ENCODE peak calls at places on chromosomes 1 and 21, in seven cellular contexts. X is GM06990; C is lower lobe of right lung; A is CD4-positive, alpha-beta memory T cell; P is A549; R is neural progenitor cell; D is HAP-1. Y is an unnamed sample.

GRCh38 chr1:119714583-119714982 is 2.8 kb downstream of the PHGDH start:
- DNase-seq in R (no peak), C (no peak), P (no peak), A (no peak), D (peak), X (no peak), Y (no peak)

GRCh38 chr21:43935711-43936110 is 70.7 kb downstream of the AGPAT3 start:
- DNase-seq in P (no peak), R (no peak), A (no peak), X (no peak), C (no peak), D (no peak), Y (no peak)

GRCh38 chr1:76868154-76868882 is 1.0 kb downstream of the ST6GALNAC5 start:
- DNase-seq in C (peak), X (peak), R (peak), P (peak), A (no peak), D (no peak), Y (no peak)

GRCh38 chr1:183901748-183902341 is 96.9 kb downstream of the RGL1 start:
- DNase-seq in R (no peak), C (no peak), X (peak), P (no peak), D (no peak), A (no peak), Y (no peak)

GRCh38 chr1:64563958-64564565 is 94.1 kb downstream of the CACHD1 start:
- DNase-seq in X (no peak), C (no peak), D (no peak), P (no peak), A (no peak), R (no peak), Y (peak)

GRCh38 chr1:55957233-55957632 is 622.1 kb downstream of the PLPP3 start:
- DNase-seq in D (no peak), X (no peak), A (no peak), R (no peak), C (no peak), P (no peak), Y (no peak)

GRCh38 chr1:219058891-219059820 is 114.5 kb upstream of the LYPLAL1 start:
- DNase-seq in C (no peak), A (no peak), X (no peak), R (no peak), P (no peak), D (no peak), Y (no peak)

GRCh38 chr21:41648591-41649031 is 118.2 kb downstream of the RIPK4 start:
- DNase-seq in D (no peak), R (no peak), A (no peak), X (no peak), P (no peak), C (no peak), Y (no peak)

GRCh38 chr21:35045539-35046222 is 3.4 kb downstream of the RUNX1 start:
- DNase-seq in C (no peak), P (no peak), A (peak), D (no peak), X (peak), R (no peak), Y (no peak)

GRCh38 chr1:84300991-84301758 is at the start of gene SAMD13:
- DNase-seq in X (no peak), R (peak), D (peak), P (peak), A (peak), C (peak), Y (no peak)

GRCh38 chr1:219745070-219745469 is 132.2 kb upstream of the ZC3H11B start:
- DNase-seq in P (no peak), A (no peak), X (no peak), D (no peak), C (no peak), R (no peak), Y (no peak)

GRCh38 chr1:77533660-77534295 is 148.7 kb downstream of the ZZZ3 start:
- DNase-seq in A (peak), X (no peak), D (peak), P (peak), R (peak), C (peak), Y (peak)

GRCh38 chr1:232017057-232017456 is 390.5 kb downstream of the DISC1 start:
- DNase-seq in R (no peak), D (no peak), C (no peak), P (no peak), A (no peak), X (no peak), Y (no peak)

GRCh38 chr1:206476058-206476457 is 5.8 kb downstream of the IKBKE start:
- DNase-seq in R (no peak), C (no peak), D (no peak), X (no peak), A (no peak), P (no peak), Y (no peak)

GRCh38 chr1:42173155-42173933 is 8.8 kb upstream of the GUCA2A start:
- DNase-seq in D (peak), A (peak), P (peak), C (peak), X (no peak), R (peak), Y (peak)

GRCh38 chr1:228321895-228322294 is 84.7 kb downstream of the TRIM11 start:
- DNase-seq in P (no peak), R (no peak), X (no peak), C (peak), D (no peak), A (no peak), Y (no peak)

GRCh38 chr1:109485001-109485400 is 1.3 kb downstream of the ATXN7L2 start:
- DNase-seq in P (no peak), A (no peak), R (no peak), X (no peak), D (no peak), C (no peak), Y (no peak)

GRCh38 chr1:154962238-154962678 is 676 bp upstream of the PYGO2 start:
- DNase-seq in D (no peak), R (peak), A (peak), C (peak), X (no peak), P (no peak), Y (no peak)

GRCh38 chr21:26834181-26834945 is 10.8 kb downstream of the ADAMTS1 start:
- DNase-seq in A (no peak), C (no peak), D (no peak), P (no peak), R (no peak), X (no peak), Y (no peak)

GRCh38 chr1:24337455-24337854 is 18.3 kb downstream of the GRHL3 start:
- DNase-seq in P (no peak), R (no peak), A (no peak), X (no peak), D (no peak), C (no peak), Y (no peak)

GRCh38 chr1:203028784-203029553 is 2.7 kb downstream of the PPFIA4 start:
- DNase-seq in A (no peak), D (no peak), C (no peak), P (no peak), R (no peak), X (no peak), Y (no peak)

GRCh38 chr1:64282353-64282752 is 78.9 kb downstream of the UBE2U start:
- DNase-seq in X (no peak), D (peak), R (peak), A (no peak), C (peak), P (no peak), Y (no peak)

GRCh38 chr1:77126309-77126708 is 92.9 kb downstream of the PIGK start:
- DNase-seq in C (no peak), D (peak), P (no peak), R (peak), X (peak), A (peak), Y (peak)

GRCh38 chr1:78229344-78229743 is 183.6 kb downstream of the GIPC2 start:
- DNase-seq in X (no peak), R (no peak), A (no peak), D (no peak), P (no peak), C (no peak), Y (no peak)

GRCh38 chr21:28537371-28538079 is 455.2 kb downstream of the LTN1 start:
- DNase-seq in A (no peak), R (no peak), X (no peak), C (no peak), D (no peak), P (no peak), Y (no peak)

DNA sequence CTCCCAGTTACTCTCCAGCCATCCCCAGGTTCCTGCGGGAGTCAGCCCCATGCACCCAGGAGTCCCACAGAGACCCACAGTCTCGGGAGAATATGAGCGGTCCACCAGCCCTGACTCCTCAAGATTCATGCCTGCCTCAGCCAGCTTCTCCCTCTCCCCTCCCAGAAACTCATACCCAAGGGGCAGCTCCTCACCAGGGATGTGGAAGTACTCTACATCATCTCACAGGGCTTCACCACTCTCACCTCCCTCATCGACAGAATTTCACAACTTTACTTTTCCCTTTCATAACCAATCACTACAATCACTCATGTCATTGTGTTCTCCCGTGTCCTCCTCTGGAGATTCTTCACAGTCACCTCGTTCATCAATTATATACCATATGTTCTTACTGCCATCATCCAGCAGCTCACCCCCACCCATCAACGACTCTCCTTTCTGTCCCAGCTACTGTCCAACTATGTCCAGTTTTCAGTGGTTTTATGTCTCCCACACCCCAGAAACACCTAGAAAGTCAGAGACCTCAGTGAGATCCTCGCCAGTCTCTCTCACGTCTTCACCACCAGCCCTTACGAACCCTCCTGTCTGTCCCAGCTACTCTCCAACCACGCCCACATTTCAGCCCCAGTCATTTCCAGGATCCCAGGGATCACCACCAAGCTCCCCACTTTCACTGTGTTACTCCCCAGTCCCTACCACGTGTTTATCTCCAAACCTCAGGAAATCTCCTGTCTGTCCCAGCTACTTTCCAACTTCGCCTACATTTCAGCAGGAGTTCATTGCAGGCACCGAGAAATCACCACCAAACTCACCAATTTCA is 1530.1 kb upstream of the TPTE start:
- DNase-seq in X (no peak), C (no peak), D (no peak), P (no peak), R (no peak), A (no peak), Y (no peak)
- H3K4me3 ChIP-seq in X (no peak), C (no peak), D (no peak), P (no peak), R (no peak), A (no peak), Y (no peak)

GRCh38 chr1:169586395-169587255 is at the start of gene F5:
- DNase-seq in C (peak), D (peak), A (peak), P (peak), R (peak), X (peak), Y (peak)

GRCh38 chr1:169585184-169585583 is 1.1 kb downstream of the F5 start:
- DNase-seq in X (no peak), P (no peak), A (no peak), D (no peak), C (no peak), R (no peak), Y (no peak)

GRCh38 chr1:169588112-169588511 is 1.8 kb upstream of the F5 start:
- DNase-seq in D (no peak), X (no peak), R (no peak), P (no peak), C (no peak), A (no peak), Y (no peak)

GRCh38 chr1:169586067-169586394 is 250 bp downstream of the F5 start:
- DNase-seq in R (no peak), A (no peak), C (no peak), P (no peak), X (no peak), D (no peak), Y (no peak)

DNA sequence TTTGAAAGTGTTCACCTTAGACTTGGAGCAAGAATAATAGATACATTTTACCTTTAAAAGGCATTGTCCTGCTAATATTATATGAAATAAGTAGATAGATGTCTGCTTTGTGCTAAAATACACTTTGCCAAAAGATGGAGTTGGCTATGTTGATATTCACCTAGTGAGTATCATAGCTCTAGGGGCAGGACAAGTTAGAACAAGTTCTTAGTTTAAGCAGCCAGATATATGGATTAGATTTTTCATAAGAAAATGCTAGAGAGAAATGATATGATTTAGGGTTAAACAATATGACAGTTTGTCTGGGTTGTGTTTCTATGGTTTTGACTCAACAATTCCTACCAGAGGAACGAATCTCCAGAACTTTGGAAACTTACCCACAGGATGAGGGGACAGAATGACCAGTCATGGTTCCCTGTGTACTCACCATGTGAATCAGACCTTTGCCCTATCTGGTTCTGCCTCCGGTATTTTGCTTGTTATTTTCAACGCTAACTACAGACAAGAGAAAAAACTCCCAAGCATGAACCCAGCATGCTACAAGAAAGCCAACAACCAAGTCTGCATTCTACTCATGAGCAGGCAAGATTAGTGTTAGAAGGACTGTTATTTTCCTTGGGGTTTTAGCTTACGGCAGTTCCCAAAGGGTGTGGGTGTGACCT is 1.7 kb downstream of the F5 start:
- DNase-seq in A (no peak), X (no peak), R (no peak), P (no peak), D (no peak), C (no peak), Y (no peak)
- H3K4me3 ChIP-seq in A (no peak), X (no peak), R (no peak), P (no peak), D (no peak), C (no peak), Y (no peak)

GRCh38 chr1:61120307-61120840 is 38.0 kb downstream of the NFIA start:
- DNase-seq in D (peak), A (no peak), P (no peak), R (no peak), X (no peak), C (no peak), Y (no peak)
- H3K4me3 ChIP-seq in D (no peak), A (no peak), P (peak), R (no peak), X (no peak), C (peak), Y (no peak)

GRCh38 chr1:59154406-59154805 is 142.5 kb upstream of the FGGY start:
- DNase-seq in R (no peak), D (no peak), A (no peak), C (no peak), P (no peak), X (no peak), Y (no peak)

GRCh38 chr1:59151387-59151761 is 145.5 kb upstream of the FGGY start:
- DNase-seq in X (no peak), D (no peak), C (no peak), R (no peak), A (no peak), P (no peak), Y (no peak)

GRCh38 chr1:59151860-59152259 is 145.0 kb upstream of the FGGY start:
- DNase-seq in R (no peak), A (no peak), D (no peak), C (no peak), X (no peak), P (no peak), Y (no peak)

GRCh38 chr1:59149435-59149834 is 147.5 kb upstream of the FGGY start:
- DNase-seq in D (no peak), X (no peak), C (no peak), P (no peak), A (no peak), R (no peak), Y (no peak)

DNA sequence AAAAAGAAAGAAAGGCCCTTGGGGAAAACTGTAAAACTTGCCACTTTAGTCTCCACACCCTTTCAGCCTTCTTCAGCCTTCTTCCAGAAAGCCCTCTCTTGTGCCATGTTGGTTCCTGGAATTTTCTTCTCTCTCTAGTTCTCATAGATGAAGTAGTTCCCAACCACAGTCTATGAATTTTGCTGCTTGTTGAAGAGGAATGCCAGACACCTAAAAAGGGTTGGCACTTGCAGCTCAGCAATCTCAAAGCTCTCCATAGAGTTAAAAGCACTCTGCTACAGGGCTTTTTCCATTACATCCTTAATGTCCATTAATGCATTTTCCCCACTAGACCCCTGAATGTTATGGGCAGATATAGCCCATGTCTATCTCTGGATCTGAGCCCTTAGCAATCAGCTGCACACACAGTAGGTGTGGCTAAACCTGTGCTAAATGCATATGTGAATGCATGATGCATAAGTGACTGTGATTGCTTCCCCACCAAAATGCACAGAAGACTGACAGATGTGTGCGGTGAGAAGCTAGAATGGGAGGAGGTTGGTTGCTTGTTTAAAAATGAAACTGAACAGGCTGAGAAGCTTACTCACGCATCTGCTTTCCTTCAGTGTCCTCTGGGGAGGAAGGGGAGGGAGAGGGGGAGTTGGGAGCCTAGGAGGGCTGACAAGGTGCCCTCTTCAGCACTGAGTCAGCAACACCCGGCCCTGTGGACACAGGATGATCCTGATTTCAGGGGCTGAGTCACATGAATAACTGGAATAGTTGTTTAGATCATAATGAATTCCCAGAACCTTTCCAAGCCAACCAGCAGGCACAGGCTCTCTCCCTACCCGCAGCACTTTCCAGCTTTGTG is 146.1 kb upstream of the FGGY start:
- DNase-seq in X (peak), D (no peak), A (no peak), R (no peak), P (peak), C (no peak), Y (no peak)
- H3K4me3 ChIP-seq in X (no peak), D (no peak), A (no peak), R (no peak), P (peak), C (no peak), Y (no peak)

GRCh38 chr21:14602418-14602987 is 56.4 kb upstream of the SAMSN1 start:
- DNase-seq in D (no peak), C (no peak), P (no peak), X (peak), R (no peak), A (no peak), Y (no peak)

GRCh38 chr21:14600569-14601308 is 54.6 kb upstream of the SAMSN1 start:
- DNase-seq in X (no peak), C (no peak), P (no peak), R (no peak), A (no peak), D (no peak), Y (no peak)

GRCh38 chr21:14598065-14598464 is 52.0 kb upstream of the SAMSN1 start:
- DNase-seq in A (no peak), D (no peak), P (no peak), C (no peak), X (no peak), R (no peak), Y (no peak)

GRCh38 chr21:14607262-14607661 is 61.1 kb upstream of the SAMSN1 start:
- DNase-seq in P (no peak), C (no peak), R (no peak), A (no peak), X (no peak), D (no peak), Y (no peak)

DNA sequence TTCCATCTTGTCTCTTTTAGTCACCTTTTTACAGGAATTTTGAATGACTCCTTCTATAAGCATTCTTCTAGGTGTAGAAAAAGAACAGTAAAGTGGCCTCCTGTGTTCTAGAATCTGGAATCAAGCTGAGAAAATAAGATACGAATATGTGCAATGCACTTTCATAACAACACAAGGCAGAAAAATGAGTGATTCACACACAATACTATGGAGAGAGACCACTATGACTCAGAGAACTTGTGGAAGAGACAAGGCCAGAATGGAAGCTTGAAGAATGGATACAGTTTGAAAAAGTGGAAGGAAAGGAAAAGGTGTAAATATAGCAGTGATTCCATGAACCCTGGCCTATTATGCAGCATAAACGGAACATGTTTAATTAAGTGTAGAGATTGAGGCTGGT is 57.1 kb upstream of the SAMSN1 start:
- DNase-seq in R (no peak), C (no peak), D (no peak), P (no peak), A (no peak), X (no peak), Y (no peak)
- H3K4me3 ChIP-seq in R (no peak), C (no peak), D (no peak), P (no peak), A (no peak), X (no peak), Y (no peak)

GRCh38 chr1:43732132-43732531 is 24.8 kb downstream of the ST3GAL3 start:
- DNase-seq in P (no peak), X (no peak), C (no peak), D (no peak), R (no peak), A (no peak), Y (no peak)

DNA sequence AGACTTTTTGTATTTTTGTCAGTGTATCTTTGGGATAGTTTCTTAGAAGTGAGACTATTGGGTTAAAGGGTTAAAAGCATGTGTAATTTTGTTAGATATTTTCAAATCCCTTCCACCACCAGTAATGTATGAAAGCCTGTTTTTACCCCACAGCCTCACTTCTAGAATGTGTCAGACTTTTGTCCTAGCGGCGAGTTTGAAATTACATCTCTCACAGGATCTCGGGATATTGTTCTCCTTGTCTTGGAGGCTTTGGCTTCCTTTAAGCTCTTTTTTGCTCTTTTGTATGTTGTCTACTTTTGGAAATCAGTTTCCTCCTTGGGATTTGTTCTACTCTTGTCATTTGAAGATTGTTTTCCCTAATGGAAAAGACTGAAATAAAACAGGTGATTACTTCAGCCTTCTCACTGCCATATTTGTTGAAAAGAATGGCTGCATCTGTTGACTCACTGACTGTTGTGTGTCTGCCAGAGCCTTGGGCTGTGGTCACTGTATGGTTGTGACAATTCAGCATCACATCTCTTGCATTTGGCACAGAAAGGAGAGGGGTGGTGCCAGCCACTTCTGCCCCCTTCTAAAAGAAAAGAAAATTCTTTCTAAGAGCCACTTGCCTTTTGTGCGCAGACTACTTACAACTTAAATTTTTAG is 22.6 kb downstream of the ST3GAL3 start:
- DNase-seq in D (no peak), P (no peak), C (no peak), A (no peak), R (peak), X (no peak), Y (no peak)
- H3K4me3 ChIP-seq in D (no peak), P (no peak), C (no peak), A (no peak), R (no peak), X (no peak), Y (no peak)